ENCODE peak calls at places on chromosomes 6 and 20, in seven cellular contexts. V is cardiac muscle cell, H is neural progenitor cell, G is ovary, S is tibial nerve, M is ascending aorta, I is left lung. P is an unnamed sample. For H3K36me3 and H3K9me3, the result is how much of the 10 kb centered on the place peaks cover.

GRCh38 chr6:37236921-37237320 is 20.7 kb upstream of the TBC1D22B start:
- DNase-seq in H (no peak), G (no peak), V (no peak), I (no peak), M (no peak), S (no peak), P (no peak)

GRCh38 chr20:45835230-45836224 is 1.9 kb downstream of the SNX21 start:
- DNase-seq in V (no peak), H (no peak), I (no peak), M (no peak), G (no peak), S (no peak), P (peak)

GRCh38 chr6:30685157-30685976 is 1.1 kb downstream of the PPP1R18 start:
- DNase-seq in H (no peak), I (peak), S (no peak), V (no peak), M (no peak), G (peak), P (no peak)

GRCh38 chr6:106883808-106884262 is 90.7 kb downstream of the CD24 start:
- DNase-seq in I (no peak), M (no peak), G (no peak), V (peak), H (peak), S (no peak), P (no peak)

GRCh38 chr6:159043986-159044385 is 805 bp downstream of the TAGAP start:
- DNase-seq in V (no peak), I (no peak), H (no peak), M (no peak), G (no peak), S (no peak), P (no peak)

GRCh38 chr20:37897008-37897548 is 5.8 kb upstream of the VSTM2L start:
- DNase-seq in V (peak), M (no peak), H (peak), I (no peak), G (no peak), S (no peak), P (peak)

GRCh38 chr6:95203153-95203754 is 374.1 kb upstream of the MANEA start:
- DNase-seq in V (peak), G (no peak), M (no peak), I (no peak), S (no peak), H (peak), P (peak)

GRCh38 chr6:132236281-132236680 is 165.0 kb downstream of the MOXD1 start:
- DNase-seq in H (no peak), I (no peak), M (no peak), G (no peak), V (no peak), S (no peak), P (no peak)

GRCh38 chr6:136761227-136761922 is 30.9 kb downstream of the MAP3K5 start:
- DNase-seq in S (no peak), M (no peak), V (peak), I (no peak), G (peak), H (no peak), P (peak)

GRCh38 chr6:72002415-72002814 is 116.1 kb downstream of the RIMS1 start:
- DNase-seq in V (no peak), G (no peak), I (peak), M (no peak), S (no peak), H (no peak), P (no peak)

GRCh38 chr20:35006531-35006971 is 50.9 kb downstream of the MYH7B start:
- DNase-seq in M (no peak), V (peak), S (peak), G (no peak), H (no peak), I (peak), P (no peak)

GRCh38 chr6:21246075-21246474 is 347.5 kb upstream of the SOX4 start:
- DNase-seq in V (no peak), S (no peak), I (no peak), M (no peak), H (no peak), G (no peak), P (no peak)

GRCh38 chr6:144330588-144330987 is 45.5 kb downstream of the UTRN start:
- DNase-seq in V (no peak), S (no peak), M (no peak), I (no peak), H (peak), G (no peak), P (no peak)

GRCh38 chr20:62356948-62357667 is 10.0 kb downstream of the LAMA5 start:
- DNase-seq in H (no peak), V (no peak), G (peak), S (no peak), M (no peak), I (peak), P (peak)

GRCh38 chr6:44925100-44925739 is 402.9 kb upstream of the RUNX2 start:
- DNase-seq in S (no peak), I (no peak), G (no peak), H (no peak), V (peak), M (no peak), P (no peak)

GRCh38 chr20:58555078-58555765 is 40.0 kb upstream of the APCDD1L start:
- DNase-seq in M (no peak), I (no peak), H (no peak), V (no peak), G (no peak), S (no peak), P (peak)

GRCh38 chr6:44627091-44627878 is 239.8 kb downstream of the CDC5L start:
- DNase-seq in H (peak), M (no peak), G (no peak), I (peak), S (peak), V (no peak), P (no peak)

GRCh38 chr6:63789699-63790098 is 154.1 kb downstream of the PHF3 start:
- DNase-seq in G (no peak), S (no peak), H (no peak), I (no peak), V (no peak), M (no peak), P (no peak)

GRCh38 chr6:158522616-158523015 is 37.3 kb upstream of the TMEM181 start:
- DNase-seq in S (no peak), M (no peak), H (no peak), G (no peak), I (no peak), V (no peak), P (no peak)

GRCh38 chr20:62666736-62667529 is 24.6 kb downstream of the SLCO4A1 start:
- DNase-seq in H (no peak), V (no peak), M (peak), I (no peak), G (no peak), S (peak), P (no peak)

GRCh38 chr6:130708338-130708737 is 118.9 kb upstream of the SMLR1 start:
- DNase-seq in I (no peak), V (no peak), M (no peak), G (no peak), S (no peak), H (no peak), P (peak)

GRCh38 chr6:45562171-45562570 is 184.4 kb upstream of the SUPT3H start:
- DNase-seq in M (no peak), S (no peak), G (no peak), H (no peak), V (no peak), I (no peak), P (no peak)

GRCh38 chr6:43695078-43695966 is 7.7 kb upstream of the MRPS18A start:
- DNase-seq in H (peak), G (no peak), M (no peak), V (no peak), S (no peak), I (no peak), P (no peak)

GRCh38 chr6:142074516-142074915 is 58.2 kb upstream of the GJE1 start:
- DNase-seq in G (no peak), H (no peak), S (no peak), M (no peak), I (no peak), V (no peak), P (no peak)

GRCh38 chr6:43972179-43972914 is 154.9 kb downstream of the MRPL14 start:
- DNase-seq in V (no peak), I (no peak), M (no peak), H (no peak), G (no peak), S (no peak), P (peak)

GRCh38 chr6:6230286-6230685 is 90.2 kb downstream of the F13A1 start:
- DNase-seq in S (no peak), I (no peak), V (peak), G (no peak), H (peak), M (no peak), P (no peak)

GRCh38 chr20:6780414-6780813 is 12.9 kb downstream of the BMP2 start:
- DNase-seq in G (no peak), V (no peak), I (no peak), S (no peak), H (no peak), M (no peak), P (no peak)

GRCh38 chr6:70172252-70172651 is 130.6 kb downstream of the COL9A1 start:
- DNase-seq in G (no peak), I (no peak), H (no peak), V (no peak), S (no peak), M (no peak), P (no peak)

GRCh38 chr20:50516935-50517816 is 7.0 kb downstream of the PTPN1 start:
- DNase-seq in H (no peak), V (no peak), I (no peak), S (no peak), M (no peak), G (no peak), P (no peak)

GRCh38 chr6:163751032-163751525 is 336.6 kb downstream of the QKI start:
- DNase-seq in V (peak), G (no peak), I (no peak), H (peak), M (no peak), S (no peak), P (no peak)

GRCh38 chr20:33187491-33187890 is 19.5 kb downstream of the BPIFA2 start:
- DNase-seq in S (no peak), I (no peak), M (no peak), G (no peak), H (no peak), V (no peak), P (no peak)

GRCh38 chr6:106134906-106135634 is 48.9 kb downstream of the PRDM1 start:
- DNase-seq in I (no peak), G (no peak), H (no peak), S (no peak), V (no peak), M (no peak), P (peak)

GRCh38 chr6:25788305-25788922 is 33.9 kb downstream of the SLC17A4 start:
- DNase-seq in H (peak), G (no peak), M (no peak), V (peak), I (peak), S (no peak), P (peak)

GRCh38 chr6:142744836-142745235 is 200.1 kb downstream of the HIVEP2 start:
- DNase-seq in S (no peak), H (no peak), M (no peak), I (no peak), V (no peak), G (no peak), P (no peak)

GRCh38 chr20:38875170-38875993 is 50.8 kb upstream of the FAM83D start:
- DNase-seq in S (no peak), M (no peak), I (no peak), V (no peak), H (no peak), G (no peak), P (no peak)

GRCh38 chr6:134415681-134416080 is 97.8 kb upstream of the SGK1 start:
- DNase-seq in H (no peak), S (no peak), M (no peak), V (no peak), I (no peak), G (no peak), P (no peak)

GRCh38 chr6:1042583-1043457 is 269.1 kb upstream of the FOXQ1 start:
- DNase-seq in I (no peak), H (no peak), G (no peak), V (no peak), S (no peak), M (no peak), P (no peak)

DNA sequence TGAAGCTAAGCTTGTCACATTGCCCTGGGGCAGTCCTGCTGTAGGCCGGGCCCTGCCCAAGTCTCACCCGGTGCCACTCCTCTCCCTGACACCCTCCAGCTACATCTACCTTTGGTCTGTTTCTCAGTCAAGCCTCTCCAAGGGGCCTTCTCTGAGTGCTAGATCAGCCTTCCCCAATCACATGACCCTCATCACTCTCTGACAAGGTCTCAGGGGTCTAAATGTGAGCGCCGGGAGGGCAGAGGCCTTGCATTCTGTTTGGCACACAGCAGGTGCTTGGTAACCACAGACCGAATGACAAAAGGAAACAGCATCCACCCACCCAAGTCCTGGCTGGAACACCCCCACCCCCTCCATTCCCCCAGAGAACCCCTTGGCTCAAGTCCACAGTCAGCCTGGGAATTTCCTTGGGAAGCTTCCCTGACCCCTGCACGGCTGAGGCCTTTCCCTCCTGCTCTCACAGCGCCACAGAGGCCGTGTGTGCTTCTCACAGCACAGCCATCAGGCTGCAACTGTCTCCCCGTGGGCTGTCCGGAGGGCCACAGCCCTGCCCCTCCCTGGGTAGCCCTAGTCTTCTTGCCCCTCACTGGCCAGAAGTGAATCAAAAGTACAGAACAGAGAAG is 32.9 kb downstream of the PKIG start:
- DNase-seq in I (no peak), V (no peak), M (no peak), H (no peak), S (no peak), G (peak), P (no peak)
- H3K36me3 ChIP-seq in I (under half), V (under half), M (under half), H (under half), S (under half), G (under half), P (half or more)

GRCh38 chr20:56211051-56211450 is 37.5 kb upstream of the MC3R start:
- DNase-seq in M (no peak), V (no peak), I (no peak), H (no peak), G (no peak), S (no peak), P (no peak)
- H3K4me3 ChIP-seq in M (no peak), V (no peak), I (no peak), H (no peak), G (no peak), S (no peak), P (no peak)

DNA sequence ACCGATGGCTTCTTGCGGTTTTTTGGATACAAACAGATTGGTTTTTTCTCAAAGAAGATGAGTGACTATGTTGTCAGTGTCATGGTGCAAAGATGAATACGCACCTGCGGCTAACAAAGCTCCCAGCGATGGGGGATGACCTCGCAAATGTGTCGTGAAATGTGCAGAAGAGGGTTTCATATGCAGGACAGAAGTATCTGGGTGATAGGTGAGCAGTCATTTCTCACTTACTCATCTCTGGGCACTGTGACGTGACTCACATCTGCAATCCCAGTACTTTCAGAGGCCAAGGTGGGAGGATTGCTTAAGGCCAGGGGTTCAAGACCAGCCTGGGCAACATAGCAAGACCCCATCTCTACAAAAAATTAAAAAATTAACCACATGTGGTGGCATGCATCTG is 216.3 kb downstream of the ERMARD start:
- DNase-seq in M (no peak), S (no peak), I (no peak), G (no peak), V (no peak), H (no peak), P (no peak)
- H3K9me3 ChIP-seq in M (under half), S (under half), I (under half), G (under half), V (under half), H (under half), P (under half)

GRCh38 chr20:57404419-57405072 is 13.3 kb downstream of the RBM38 start:
- DNase-seq in G (no peak), H (no peak), S (no peak), M (no peak), I (peak), V (no peak), P (no peak)
- H3K36me3 ChIP-seq in G (under half), H (under half), S (under half), M (half or more), I (under half), V (half or more), P (under half)

GRCh38 chr6:20221448-20221847 is 9.2 kb upstream of the MBOAT1 start:
- DNase-seq in G (no peak), S (no peak), M (no peak), V (no peak), I (no peak), H (no peak), P (no peak)
- H3K4me3 ChIP-seq in G (no peak), S (no peak), M (no peak), V (no peak), I (no peak), H (no peak), P (no peak)

GRCh38 chr20:59829415-59830106 is 103.9 kb downstream of the SYCP2 start:
- DNase-seq in I (no peak), S (no peak), G (no peak), H (no peak), V (no peak), M (no peak), P (no peak)
- H3K9me3 ChIP-seq in I (under half), S (under half), G (under half), H (under half), V (under half), M (under half), P (under half)

DNA sequence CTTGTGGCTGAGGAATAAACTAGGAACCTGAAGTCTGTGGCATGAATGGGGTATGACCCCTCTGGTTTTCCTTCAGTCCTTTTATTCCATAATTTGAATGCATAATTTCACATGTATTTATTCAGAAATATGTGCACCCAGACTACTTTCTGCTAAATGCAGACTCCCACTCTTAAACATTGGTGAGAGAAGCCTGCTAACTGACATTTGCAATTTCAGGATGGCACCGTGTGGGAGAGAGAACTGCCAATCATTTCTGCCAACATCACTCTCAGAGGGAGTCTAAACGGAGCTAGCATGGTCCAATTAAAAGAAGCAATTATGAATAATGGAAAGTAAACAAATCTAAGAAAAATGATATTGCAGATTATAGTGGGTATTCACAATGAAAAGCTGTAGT is 141.3 kb downstream of the ADGRB3 start:
- DNase-seq in I (no peak), V (no peak), G (no peak), S (no peak), H (no peak), M (no peak), P (no peak)
- H3K36me3 ChIP-seq in I (under half), V (under half), G (under half), S (under half), H (under half), M (under half), P (under half)

DNA sequence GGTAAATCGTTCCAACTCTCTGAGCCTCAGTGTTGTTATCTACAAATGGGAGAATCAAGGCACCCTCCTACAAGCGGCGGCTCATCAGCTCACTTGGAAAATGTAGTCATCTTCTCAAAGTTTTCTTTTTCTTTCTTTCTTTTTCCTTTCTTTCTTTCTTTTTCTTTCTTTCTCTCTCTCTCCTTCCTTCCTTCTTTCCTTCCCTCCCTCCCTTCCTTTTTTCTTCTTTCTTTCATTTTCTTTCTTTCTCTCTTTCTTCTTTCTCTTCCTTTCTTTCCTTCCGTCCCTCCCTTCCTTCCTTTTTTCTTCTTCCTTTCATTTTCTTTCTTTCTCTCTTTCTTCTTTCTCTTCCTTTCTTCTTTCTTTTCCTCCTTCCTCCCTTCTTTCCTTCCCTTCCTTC is 55.0 kb upstream of the TGM3 start:
- DNase-seq in H (no peak), S (no peak), G (no peak), M (no peak), I (no peak), V (no peak), P (no peak)
- H3K4me3 ChIP-seq in H (no peak), S (no peak), G (no peak), M (no peak), I (no peak), V (no peak), P (no peak)

DNA sequence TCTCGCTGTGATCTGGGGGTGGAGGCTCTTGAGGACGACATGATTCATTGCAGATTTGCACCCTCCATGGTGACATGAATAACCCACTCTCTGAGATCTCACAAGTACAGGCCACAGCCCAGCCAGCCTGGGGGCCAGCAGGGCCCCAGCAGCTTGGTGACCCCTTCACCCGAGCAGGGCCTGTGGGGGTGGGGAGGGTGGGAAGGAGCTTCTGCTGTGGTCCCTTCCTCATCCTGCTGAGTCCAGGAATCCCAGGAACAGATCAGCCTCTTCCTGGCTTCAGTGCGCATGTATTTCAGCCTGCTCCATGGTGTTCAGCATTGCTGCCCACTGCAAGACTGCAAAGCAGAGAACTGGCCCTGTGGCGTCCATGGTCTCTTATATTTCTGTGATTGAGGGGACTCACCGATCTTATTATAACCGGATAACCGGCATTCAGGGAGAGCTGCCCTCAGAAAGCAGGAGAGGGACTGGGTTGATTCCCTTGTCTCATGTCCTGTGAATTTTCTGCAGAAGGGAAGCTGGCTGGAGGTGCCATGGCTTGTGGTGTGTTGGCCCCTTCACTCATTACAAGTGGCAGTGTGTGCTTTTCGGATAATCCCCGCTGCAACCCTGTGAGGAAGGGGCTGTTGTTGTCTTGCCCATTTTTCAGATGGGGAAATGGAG is 118.8 kb upstream of the FRMD1 start:
- DNase-seq in V (no peak), S (no peak), M (no peak), H (no peak), G (no peak), I (no peak), P (no peak)
- H3K9me3 ChIP-seq in V (under half), S (under half), M (under half), H (under half), G (under half), I (under half), P (under half)

P was measured in MG63.